ENCODE peak calls at places on chromosome 1, in five cellular contexts. One of them, this sample, is unnamed.
A peak's percentile ranks its signal among the peaks of the same experiment; 100 is the strongest.

GRCh38 chr1:182235952-182236650 is 155.5 kb downstream of the GLUL start:
- DNase-seq in H9: no peak
- DNase-seq in endothelial cell of umbilical vein: no peak
- DNase-seq in fibroblast of lung: peak; percentile 8
- DNase-seq in IMR-90: peak; percentile 3
- DNase-seq in this sample: peak; percentile 37

GRCh38 chr1:29136463-29136915 is 12.8 kb upstream of the TMEM200B start:
- DNase-seq in H9: no peak
- DNase-seq in endothelial cell of umbilical vein: no peak
- DNase-seq in fibroblast of lung: no peak
- DNase-seq in IMR-90: peak; percentile 58
- DNase-seq in this sample: peak; percentile 69

GRCh38 chr1:101193733-101194169 is 43.1 kb upstream of the S1PR1 start:
- DNase-seq in H9: no peak
- DNase-seq in endothelial cell of umbilical vein: no peak
- DNase-seq in fibroblast of lung: no peak
- DNase-seq in IMR-90: no peak
- DNase-seq in this sample: no peak

GRCh38 chr1:2937805-2938204 is 83.5 kb upstream of the ACTRT2 start:
- DNase-seq in H9: no peak
- DNase-seq in endothelial cell of umbilical vein: no peak
- DNase-seq in fibroblast of lung: no peak
- DNase-seq in IMR-90: no peak
- DNase-seq in this sample: no peak

GRCh38 chr1:33735624-33736023 is 128.3 kb upstream of the HMGB4 start:
- DNase-seq in H9: no peak
- DNase-seq in endothelial cell of umbilical vein: no peak
- DNase-seq in fibroblast of lung: peak; percentile 6
- DNase-seq in IMR-90: no peak
- DNase-seq in this sample: peak; percentile 9

GRCh38 chr1:90558754-90559378 is 158.2 kb downstream of the BARHL2 start:
- DNase-seq in H9: no peak
- DNase-seq in endothelial cell of umbilical vein: no peak
- DNase-seq in fibroblast of lung: no peak
- DNase-seq in IMR-90: no peak
- DNase-seq in this sample: no peak

GRCh38 chr1:216183007-216183406 is 240.2 kb downstream of the USH2A start:
- DNase-seq in H9: peak; percentile 75
- DNase-seq in endothelial cell of umbilical vein: no peak
- DNase-seq in fibroblast of lung: peak; percentile 33
- DNase-seq in IMR-90: peak; percentile 65
- DNase-seq in this sample: peak; percentile 48

GRCh38 chr1:116987256-116987555 is 14.4 kb upstream of the CD101 start:
- DNase-seq in H9: no peak
- DNase-seq in endothelial cell of umbilical vein: no peak
- DNase-seq in fibroblast of lung: no peak
- DNase-seq in IMR-90: no peak
- DNase-seq in this sample: no peak

GRCh38 chr1:46724991-46725735 is 6.2 kb upstream of the EFCAB14 start:
- DNase-seq in H9: peak; percentile 74
- DNase-seq in endothelial cell of umbilical vein: peak; percentile 82
- DNase-seq in fibroblast of lung: peak; percentile 88
- DNase-seq in IMR-90: peak; percentile 85
- DNase-seq in this sample: peak; percentile 56

GRCh38 chr1:26409191-26409751 is 1.3 kb upstream of the LIN28A start:
- DNase-seq in H9: peak; percentile 70
- DNase-seq in endothelial cell of umbilical vein: no peak
- DNase-seq in fibroblast of lung: no peak
- DNase-seq in IMR-90: no peak
- DNase-seq in this sample: no peak

GRCh38 chr1:40564913-40565312 is 33.5 kb downstream of the ZNF684 start:
- DNase-seq in H9: no peak
- DNase-seq in endothelial cell of umbilical vein: no peak
- DNase-seq in fibroblast of lung: no peak
- DNase-seq in IMR-90: no peak
- DNase-seq in this sample: no peak

GRCh38 chr1:188615321-188615720 is 1786.6 kb downstream of the PLA2G4A start:
- DNase-seq in H9: no peak
- DNase-seq in endothelial cell of umbilical vein: no peak
- DNase-seq in fibroblast of lung: no peak
- DNase-seq in IMR-90: peak; percentile 79
- DNase-seq in this sample: peak; percentile 10

GRCh38 chr1:234743866-234744581 is 134.0 kb upstream of the IRF2BP2 start:
- DNase-seq in H9: no peak
- DNase-seq in endothelial cell of umbilical vein: peak; percentile 99
- DNase-seq in fibroblast of lung: peak; percentile 26
- DNase-seq in IMR-90: peak; percentile 24
- DNase-seq in this sample: peak; percentile 76

GRCh38 chr1:178278135-178278534 is 184.2 kb downstream of the RASAL2 start:
- DNase-seq in H9: no peak
- DNase-seq in endothelial cell of umbilical vein: no peak
- DNase-seq in fibroblast of lung: no peak
- DNase-seq in IMR-90: no peak
- DNase-seq in this sample: peak; percentile 23

GRCh38 chr1:150525348-150525747 is 9.8 kb downstream of the FALEC start:
- DNase-seq in H9: no peak
- DNase-seq in endothelial cell of umbilical vein: no peak
- DNase-seq in fibroblast of lung: no peak
- DNase-seq in IMR-90: no peak
- DNase-seq in this sample: no peak

GRCh38 chr1:179178965-179179364 is 50.5 kb downstream of the ABL2 start:
- DNase-seq in H9: no peak
- DNase-seq in endothelial cell of umbilical vein: peak; percentile 40
- DNase-seq in fibroblast of lung: peak; percentile 52
- DNase-seq in IMR-90: peak; percentile 72
- DNase-seq in this sample: peak; percentile 74

GRCh38 chr1:164771568-164772350 is 212.8 kb downstream of the PBX1 start:
- DNase-seq in H9: no peak
- DNase-seq in endothelial cell of umbilical vein: peak; percentile 32
- DNase-seq in fibroblast of lung: peak; percentile 81
- DNase-seq in IMR-90: peak; percentile 73
- DNase-seq in this sample: peak; percentile 81

GRCh38 chr1:7755448-7755847 is 15.6 kb upstream of the VAMP3 start:
- DNase-seq in H9: no peak
- DNase-seq in endothelial cell of umbilical vein: peak; percentile 7
- DNase-seq in fibroblast of lung: peak; percentile 6
- DNase-seq in IMR-90: peak; percentile 15
- DNase-seq in this sample: no peak

GRCh38 chr1:81304187-81304586 is 496.5 kb upstream of the ADGRL2 start:
- DNase-seq in H9: no peak
- DNase-seq in endothelial cell of umbilical vein: no peak
- DNase-seq in fibroblast of lung: peak; percentile 40
- DNase-seq in IMR-90: peak; percentile 51
- DNase-seq in this sample: peak; percentile 43

GRCh38 chr1:66571789-66572188 is 37.8 kb downstream of the SGIP1 start:
- DNase-seq in H9: no peak
- DNase-seq in endothelial cell of umbilical vein: no peak
- DNase-seq in fibroblast of lung: no peak
- DNase-seq in IMR-90: peak; percentile 69
- DNase-seq in this sample: peak; percentile 64

GRCh38 chr1:226656601-226657277 is 82.3 kb downstream of the ITPKB start:
- DNase-seq in H9: no peak
- DNase-seq in endothelial cell of umbilical vein: peak; percentile 59
- DNase-seq in fibroblast of lung: peak; percentile 92
- DNase-seq in IMR-90: peak; percentile 92
- DNase-seq in this sample: peak; percentile 90

GRCh38 chr1:99240621-99241020 is 23.7 kb upstream of the PLPPR4 start:
- DNase-seq in H9: no peak
- DNase-seq in endothelial cell of umbilical vein: no peak
- DNase-seq in fibroblast of lung: no peak
- DNase-seq in IMR-90: no peak
- DNase-seq in this sample: peak; percentile 3

GRCh38 chr1:158527190-158527815 is 26.9 kb downstream of the OR6Y1 start:
- DNase-seq in H9: no peak
- DNase-seq in endothelial cell of umbilical vein: peak; percentile 24
- DNase-seq in fibroblast of lung: peak; percentile 61
- DNase-seq in IMR-90: peak; percentile 27
- DNase-seq in this sample: peak; percentile 6

GRCh38 chr1:151992345-151993083 is 1.1 kb downstream of the S100A10 start:
- DNase-seq in H9: peak; percentile 87
- DNase-seq in endothelial cell of umbilical vein: peak; percentile 86
- DNase-seq in fibroblast of lung: peak; percentile 90
- DNase-seq in IMR-90: peak; percentile 87
- DNase-seq in this sample: peak; percentile 94

GRCh38 chr1:232142403-232143314 is 487.3 kb downstream of the SIPA1L2 start:
- DNase-seq in H9: no peak
- DNase-seq in endothelial cell of umbilical vein: peak; percentile 38
- DNase-seq in fibroblast of lung: peak; percentile 86
- DNase-seq in IMR-90: peak; percentile 82
- DNase-seq in this sample: peak; percentile 97

GRCh38 chr1:29033829-29034466 is 89.8 kb downstream of the TMEM200B start:
- DNase-seq in H9: no peak
- DNase-seq in endothelial cell of umbilical vein: peak; percentile 75
- DNase-seq in fibroblast of lung: peak; percentile 72
- DNase-seq in IMR-90: peak; percentile 56
- DNase-seq in this sample: peak; percentile 10

GRCh38 chr1:22737374-22738068 is 26.9 kb downstream of the EPHB2 start:
- DNase-seq in H9: no peak
- DNase-seq in endothelial cell of umbilical vein: no peak
- DNase-seq in fibroblast of lung: no peak
- DNase-seq in IMR-90: no peak
- DNase-seq in this sample: no peak

GRCh38 chr1:8541961-8542521 is 224.1 kb downstream of the SLC45A1 start:
- DNase-seq in H9: no peak
- DNase-seq in endothelial cell of umbilical vein: peak; percentile 30
- DNase-seq in fibroblast of lung: peak; percentile 75
- DNase-seq in IMR-90: peak; percentile 83
- DNase-seq in this sample: peak; percentile 27

GRCh38 chr1:47785561-47786271 is 211.5 kb downstream of the TRABD2B start:
- DNase-seq in H9: peak; percentile 78
- DNase-seq in endothelial cell of umbilical vein: no peak
- DNase-seq in fibroblast of lung: no peak
- DNase-seq in IMR-90: no peak
- DNase-seq in this sample: no peak

GRCh38 chr1:236550961-236551851 is 27.4 kb downstream of the LGALS8 start:
- DNase-seq in H9: no peak
- DNase-seq in endothelial cell of umbilical vein: no peak
- DNase-seq in fibroblast of lung: no peak
- DNase-seq in IMR-90: no peak
- DNase-seq in this sample: no peak

GRCh38 chr1:53394306-53394705 is 64.9 kb upstream of the DMRTB1 start:
- DNase-seq in H9: no peak
- DNase-seq in endothelial cell of umbilical vein: no peak
- DNase-seq in fibroblast of lung: no peak
- DNase-seq in IMR-90: no peak
- DNase-seq in this sample: no peak

GRCh38 chr1:181013144-181013543 is 9.5 kb downstream of the STX6 start:
- DNase-seq in H9: no peak
- DNase-seq in endothelial cell of umbilical vein: no peak
- DNase-seq in fibroblast of lung: no peak
- DNase-seq in IMR-90: no peak
- DNase-seq in this sample: no peak

GRCh38 chr1:181012203-181012520 is 10.5 kb downstream of the STX6 start:
- DNase-seq in H9: no peak
- DNase-seq in endothelial cell of umbilical vein: no peak
- DNase-seq in fibroblast of lung: no peak
- DNase-seq in IMR-90: no peak
- DNase-seq in this sample: no peak

GRCh38 chr1:181011301-181012202 is 11.1 kb downstream of the STX6 start:
- DNase-seq in H9: no peak
- DNase-seq in endothelial cell of umbilical vein: peak; percentile 44
- DNase-seq in fibroblast of lung: no peak
- DNase-seq in IMR-90: no peak
- DNase-seq in this sample: no peak

GRCh38 chr1:181014431-181015257 is 8.0 kb downstream of the STX6 start:
- DNase-seq in H9: no peak
- DNase-seq in endothelial cell of umbilical vein: no peak
- DNase-seq in fibroblast of lung: no peak
- DNase-seq in IMR-90: no peak
- DNase-seq in this sample: no peak

GRCh38 chr1:181010789-181011188 is 11.9 kb downstream of the STX6 start:
- DNase-seq in H9: no peak
- DNase-seq in endothelial cell of umbilical vein: no peak
- DNase-seq in fibroblast of lung: no peak
- DNase-seq in IMR-90: peak; percentile 68
- DNase-seq in this sample: peak; percentile 79
- H3K4me2 ChIP-seq in H9: no peak overlapping the region
- H3K4me2 ChIP-seq in endothelial cell of umbilical vein: no peak overlapping the region
- H3K4me2 ChIP-seq in fibroblast of lung: peak overlapping the region; percentile 48
- H3K4me2 ChIP-seq in IMR-90: peak overlapping the region; percentile 72
- H3K4me2 ChIP-seq in this sample: peak overlapping the region; percentile 1

GRCh38 chr1:222459652-222460051 is 88.3 kb downstream of the HHIPL2 start:
- DNase-seq in H9: no peak
- DNase-seq in endothelial cell of umbilical vein: no peak
- DNase-seq in fibroblast of lung: no peak
- DNase-seq in IMR-90: no peak
- DNase-seq in this sample: no peak

GRCh38 chr1:222463059-222463730 is 84.7 kb downstream of the HHIPL2 start:
- DNase-seq in H9: no peak
- DNase-seq in endothelial cell of umbilical vein: no peak
- DNase-seq in fibroblast of lung: no peak
- DNase-seq in IMR-90: no peak
- DNase-seq in this sample: no peak

GRCh38 chr1:222462598-222462997 is 85.3 kb downstream of the HHIPL2 start:
- DNase-seq in H9: no peak
- DNase-seq in endothelial cell of umbilical vein: no peak
- DNase-seq in fibroblast of lung: no peak
- DNase-seq in IMR-90: no peak
- DNase-seq in this sample: no peak

GRCh38 chr1:222464841-222465210 is 83.1 kb downstream of the HHIPL2 start:
- DNase-seq in H9: peak; percentile 56
- DNase-seq in endothelial cell of umbilical vein: peak; percentile 75
- DNase-seq in fibroblast of lung: peak; percentile 82
- DNase-seq in IMR-90: peak; percentile 73
- DNase-seq in this sample: peak; percentile 37

GRCh38 chr1:222461941-222462340 is 86.0 kb downstream of the HHIPL2 start:
- DNase-seq in H9: no peak
- DNase-seq in endothelial cell of umbilical vein: no peak
- DNase-seq in fibroblast of lung: no peak
- DNase-seq in IMR-90: no peak
- DNase-seq in this sample: no peak
- H3K4me1 ChIP-seq in H9: no peaks in the 10 kb centered on the region
- H3K4me1 ChIP-seq in endothelial cell of umbilical vein: peaks cover 2% of the 10 kb centered on the region
- H3K4me1 ChIP-seq in fibroblast of lung: peaks cover 2% of the 10 kb centered on the region
- H3K4me1 ChIP-seq in IMR-90: peaks cover 2% of the 10 kb centered on the region
- H3K4me1 ChIP-seq in this sample: peaks cover 7% of the 10 kb centered on the region

GRCh38 chr1:38037481-38037939 is 9.1 kb downstream of the POU3F1 start:
- DNase-seq in H9: no peak
- DNase-seq in endothelial cell of umbilical vein: no peak
- DNase-seq in fibroblast of lung: no peak
- DNase-seq in IMR-90: no peak
- DNase-seq in this sample: no peak
- TF ChIP-seq CTCF in H9: no peak
- TF ChIP-seq CTCF in endothelial cell of umbilical vein: peak; percentile 35
- TF ChIP-seq CTCF in fibroblast of lung: peak; percentile 24
- TF ChIP-seq CTCF in IMR-90: peak; percentile 31
- TF ChIP-seq CTCF in this sample: no peak

DNA sequence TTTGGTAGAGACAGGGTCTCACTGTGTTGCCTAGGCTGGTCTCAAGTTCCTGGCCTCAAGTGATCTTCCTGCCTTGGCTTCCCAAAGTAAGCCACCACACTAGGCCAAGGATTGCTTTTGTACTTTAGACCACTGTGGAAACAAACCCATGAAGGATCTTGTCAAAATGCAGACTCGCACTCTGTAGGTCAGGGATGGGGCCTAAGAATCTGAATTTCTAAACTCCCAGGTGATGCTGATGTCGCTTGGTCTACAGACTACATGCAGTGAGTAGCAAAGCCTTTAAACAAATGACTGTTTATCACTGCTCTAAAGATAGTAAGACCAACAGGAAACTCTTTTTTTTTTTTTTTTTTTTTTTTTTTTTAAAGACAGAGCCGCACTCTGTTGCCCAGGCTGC is 54.1 kb upstream of the MUTYH start:
- DNase-seq in H9: no peak
- DNase-seq in endothelial cell of umbilical vein: peak; percentile 41
- DNase-seq in fibroblast of lung: no peak
- DNase-seq in IMR-90: no peak
- DNase-seq in this sample: no peak
- H3K4me2 ChIP-seq in H9: no peak overlapping the region
- H3K4me2 ChIP-seq in endothelial cell of umbilical vein: peak overlapping the region; percentile 45
- H3K4me2 ChIP-seq in fibroblast of lung: no peak overlapping the region
- H3K4me2 ChIP-seq in IMR-90: no peak overlapping the region
- H3K4me2 ChIP-seq in this sample: no peak overlapping the region

This sample was measured in astrocyte.